ENCODE peak calls at places on chromosome 7, in eight cellular contexts. U is activated CD8-positive, alpha-beta memory T cell treated with anti-CD3 and anti-CD28 coated beads, Interleukin-2, amount 50 U/mL, for 48 hours; X is T-cell; O is amygdala; S is activated CD4-positive, alpha-beta memory T cell treated with anti-CD3 and anti-CD28 coated beads for 36 hours; Z is stimulated activated CD4-positive, alpha-beta T cell treated with anti-CD3 and anti-CD28 coated beads, Interleukin-1b, Interleukin-23, amount 100 ng/mL, for 4 hours; L is tibial artery; A is naive B cell. V is an unnamed sample.

GRCh38 chr7:77409005-77409738 is 7.0 kb downstream of the GSAP start:
- DNase-seq in S (no peak), Z (no peak), L (no peak), X (no peak), U (no peak), A (no peak), O (no peak), V (no peak)

GRCh38 chr7:2554654-2555053 is 670 bp downstream of the BRAT1 start:
- DNase-seq in Z (no peak), A (no peak), X (no peak), O (no peak), S (no peak), L (peak; percentile 66), U (no peak), V (no peak)

GRCh38 chr7:34622182-34622581 is 35.8 kb upstream of the NPSR1 start:
- DNase-seq in O (no peak), S (no peak), U (no peak), Z (no peak), A (no peak), L (no peak), X (no peak), V (no peak)

GRCh38 chr7:134448359-134449229 is 10.3 kb downstream of the AKR1B1 start:
- DNase-seq in X (no peak), U (no peak), O (no peak), S (no peak), A (no peak), Z (no peak), L (no peak), V (no peak)

GRCh38 chr7:51219261-51219988 is 97.2 kb downstream of the COBL start:
- DNase-seq in O (no peak), U (no peak), A (no peak), L (no peak), Z (no peak), S (no peak), X (no peak), V (no peak)

GRCh38 chr7:40746841-40747556 is 612.2 kb downstream of the SUGCT start:
- DNase-seq in U (no peak), X (no peak), O (no peak), Z (no peak), L (no peak), A (no peak), S (no peak), V (no peak)

GRCh38 chr7:81025360-81025759 is 106.5 kb upstream of the SEMA3C start:
- DNase-seq in U (no peak), S (no peak), Z (no peak), X (no peak), A (no peak), O (no peak), L (no peak), V (no peak)

GRCh38 chr7:101232141-101232821 is 5.3 kb downstream of the CLDN15 start:
- DNase-seq in S (no peak), X (no peak), Z (no peak), A (no peak), L (no peak), U (no peak), O (no peak), V (no peak)